ENCODE peak calls at places on chromosome 17, in seven cellular contexts. I is cardiac fibroblast, N is A673, P is BJ, U is pancreas, Q is left ventricle myocardium inferior, H is ovary. E is an unnamed sample.

GRCh38 chr17:4959261-4959965 is 8.2 kb downstream of the SPAG7 start:
- DNase-seq in I (no peak), N (no peak), P (no peak), U (no peak), Q (no peak), H (no peak), E (no peak)

GRCh38 chr17:751269-752001 is 629 bp downstream of the GEMIN4 start:
- DNase-seq in I (peak; percentile 46), N (peak; percentile 66), P (no peak), U (peak; percentile 25), Q (peak; percentile 26), H (no peak), E (no peak)

GRCh38 chr17:77792626-77793025 is 165.9 kb upstream of the TNRC6C start:
- DNase-seq in I (no peak), N (no peak), P (no peak), U (no peak), Q (no peak), H (no peak), E (no peak)

GRCh38 chr17:81825841-81826471 is 7.1 kb downstream of the MCRIP1 start:
- DNase-seq in I (no peak), N (no peak), P (no peak), U (no peak), Q (no peak), H (no peak), E (no peak)

GRCh38 chr17:38704645-38705522 is at the start of gene MLLT6:
- DNase-seq in I (peak; percentile 80), N (peak; percentile 79), P (no peak), U (peak; percentile 80), Q (peak; percentile 82), H (peak; percentile 85), E (no peak)

GRCh38 chr17:38789185-38789584 is 10.2 kb downstream of the PIP4K2B start:
- DNase-seq in I (peak; percentile 8), N (no peak), P (no peak), U (no peak), Q (no peak), H (no peak), E (no peak)

GRCh38 chr17:39700148-39700987 is 504 bp downstream of the ERBB2 start:
- DNase-seq in I (peak; percentile 29), N (peak; percentile 12), P (no peak), U (no peak), Q (no peak), H (peak; percentile 58), E (no peak)

GRCh38 chr17:62804822-62805221 is 3.3 kb downstream of the MARCHF10 start:
- DNase-seq in I (peak; percentile 72), N (no peak), P (no peak), U (no peak), Q (no peak), H (no peak), E (no peak)

GRCh38 chr17:39209317-39210092 is 9.4 kb downstream of the RPL19 start:
- DNase-seq in I (peak; percentile 71), N (peak; percentile 71), P (no peak), U (peak; percentile 41), Q (peak; percentile 69), H (peak; percentile 85), E (no peak)

GRCh38 chr17:77320046-77320445 is 179.3 kb downstream of the SEC14L1 start:
- DNase-seq in I (peak; percentile 84), N (peak; percentile 58), P (no peak), U (no peak), Q (no peak), H (peak; percentile 49), E (no peak)

GRCh38 chr17:45432405-45433113 is at the start of gene ARHGAP27:
- DNase-seq in I (no peak), N (no peak), P (no peak), U (no peak), Q (peak; percentile 71), H (no peak), E (no peak)

GRCh38 chr17:51251010-51251409 is 8.8 kb downstream of the MBTD1 start:
- DNase-seq in I (peak; percentile 32), N (no peak), P (no peak), U (no peak), Q (no peak), H (no peak), E (no peak)

GRCh38 chr17:42284020-42284369 is 4.3 kb upstream of the STAT5A start:
- DNase-seq in I (no peak), N (no peak), P (no peak), U (no peak), Q (no peak), H (no peak), E (no peak)

GRCh38 chr17:36498560-36499300 is 12.2 kb downstream of the ZNHIT3 start:
- DNase-seq in I (no peak), N (no peak), P (no peak), U (no peak), Q (no peak), H (no peak), E (no peak)

GRCh38 chr17:11369570-11369969 is 128.6 kb downstream of the SHISA6 start:
- DNase-seq in I (no peak), N (peak; percentile 42), P (no peak), U (no peak), Q (no peak), H (no peak), E (no peak)

GRCh38 chr17:17433260-17433659 is 43.5 kb upstream of the MED9 start:
- DNase-seq in I (peak; percentile 90), N (no peak), P (no peak), U (no peak), Q (no peak), H (no peak), E (no peak)

GRCh38 chr17:60135951-60136666 is 13.7 kb upstream of the CA4 start:
- DNase-seq in I (no peak), N (no peak), P (no peak), U (no peak), Q (no peak), H (no peak), E (no peak)

GRCh38 chr17:62739666-62740065 is 68.4 kb downstream of the MARCHF10 start:
- DNase-seq in I (no peak), N (no peak), P (no peak), U (no peak), Q (no peak), H (no peak), E (no peak)

GRCh38 chr17:2723997-2724782 is 12.6 kb upstream of the CLUH start:
- DNase-seq in I (no peak), N (peak; percentile 39), P (no peak), U (no peak), Q (peak; percentile 48), H (peak; percentile 55), E (no peak)
- H3K4me3 ChIP-seq in I (no peak overlapping the region), N (peak overlapping the region; percentile 23), P (no peak overlapping the region), U (no peak overlapping the region), Q (peak overlapping the region; percentile 66), H (peak overlapping the region; percentile 3), E (no peak overlapping the region)

DNA sequence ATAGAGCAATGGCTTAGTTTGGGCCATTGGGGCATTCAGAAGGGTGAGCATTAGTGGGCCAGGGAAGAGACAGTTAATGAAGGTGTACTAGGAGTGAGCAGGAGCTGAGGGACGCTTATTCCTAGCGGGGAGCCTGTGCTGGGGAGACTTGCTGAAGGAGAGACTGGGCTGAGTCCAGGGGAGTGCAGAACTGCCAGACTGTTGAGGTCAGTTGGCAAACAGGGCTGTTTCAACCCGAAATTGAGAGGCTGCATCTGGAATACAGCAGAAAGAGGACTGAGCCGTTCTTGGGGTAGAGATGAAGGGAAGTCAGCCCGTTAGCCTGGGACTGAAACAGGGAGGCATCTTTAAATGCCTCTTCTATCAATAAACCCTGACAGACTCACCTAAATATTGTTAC is 33.2 kb downstream of the MAP2K6 start:
- DNase-seq in I (no peak), N (no peak), P (no peak), U (no peak), Q (peak; percentile 56), H (peak; percentile 50), E (no peak)
- TF ChIP-seq CTCF in I (no peak), N (no peak), P (no peak), U (no peak), Q (no peak), H (no peak), E (no peak)

GRCh38 chr17:49616086-49616485 is 40.4 kb downstream of the NXPH3 start:
- DNase-seq in I (peak; percentile 22), N (no peak), P (no peak), U (no peak), Q (no peak), H (no peak), E (no peak)

GRCh38 chr17:49618112-49618611 is 42.5 kb downstream of the NXPH3 start:
- DNase-seq in I (no peak), N (no peak), P (no peak), U (no peak), Q (no peak), H (no peak), E (no peak)

GRCh38 chr17:49621420-49621819 is 45.7 kb downstream of the NXPH3 start:
- DNase-seq in I (no peak), N (no peak), P (no peak), U (no peak), Q (no peak), H (no peak), E (no peak)

GRCh38 chr17:49612721-49613120 is 37.0 kb downstream of the NXPH3 start:
- DNase-seq in I (no peak), N (no peak), P (no peak), U (no peak), Q (no peak), H (no peak), E (no peak)

DNA sequence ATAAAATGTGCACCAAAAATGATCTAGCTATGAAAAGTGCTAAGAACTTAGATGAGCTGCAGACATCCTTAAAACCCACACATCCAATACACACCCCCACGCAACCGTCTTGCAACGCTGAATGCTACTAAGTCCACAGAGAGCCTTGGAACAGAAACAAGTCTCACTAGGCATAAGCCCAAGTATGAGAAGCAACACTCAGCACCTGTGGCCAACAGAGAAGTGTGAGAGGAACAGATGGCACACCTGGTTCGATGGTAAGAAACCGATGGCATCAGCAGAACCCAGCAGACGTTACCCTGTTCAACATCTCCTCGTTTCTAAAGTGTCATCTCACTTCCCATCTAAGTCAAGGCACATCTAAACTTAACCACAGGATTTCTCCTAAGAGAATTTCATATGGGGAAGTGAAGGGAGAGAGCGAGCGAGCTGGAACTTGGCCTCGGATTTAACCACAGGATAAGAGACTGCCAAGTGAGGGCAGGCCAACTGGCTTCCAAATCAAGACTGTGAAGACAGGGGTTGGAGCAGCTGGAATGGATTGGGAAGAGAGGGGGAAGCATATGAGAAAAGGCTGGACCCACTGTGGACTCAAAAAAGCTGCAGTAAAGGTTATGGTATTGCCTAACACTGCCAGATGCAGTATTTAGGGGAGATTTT is 41.0 kb downstream of the NXPH3 start:
- DNase-seq in I (peak; percentile 96), N (no peak), P (peak; percentile 56), U (peak; percentile 35), Q (peak; percentile 75), H (peak; percentile 43), E (no peak)
- H3K4me3 ChIP-seq in I (no peak overlapping the region), N (no peak overlapping the region), P (no peak overlapping the region), U (no peak overlapping the region), Q (peak overlapping the region; percentile 4), H (no peak overlapping the region), E (no peak overlapping the region)

DNA sequence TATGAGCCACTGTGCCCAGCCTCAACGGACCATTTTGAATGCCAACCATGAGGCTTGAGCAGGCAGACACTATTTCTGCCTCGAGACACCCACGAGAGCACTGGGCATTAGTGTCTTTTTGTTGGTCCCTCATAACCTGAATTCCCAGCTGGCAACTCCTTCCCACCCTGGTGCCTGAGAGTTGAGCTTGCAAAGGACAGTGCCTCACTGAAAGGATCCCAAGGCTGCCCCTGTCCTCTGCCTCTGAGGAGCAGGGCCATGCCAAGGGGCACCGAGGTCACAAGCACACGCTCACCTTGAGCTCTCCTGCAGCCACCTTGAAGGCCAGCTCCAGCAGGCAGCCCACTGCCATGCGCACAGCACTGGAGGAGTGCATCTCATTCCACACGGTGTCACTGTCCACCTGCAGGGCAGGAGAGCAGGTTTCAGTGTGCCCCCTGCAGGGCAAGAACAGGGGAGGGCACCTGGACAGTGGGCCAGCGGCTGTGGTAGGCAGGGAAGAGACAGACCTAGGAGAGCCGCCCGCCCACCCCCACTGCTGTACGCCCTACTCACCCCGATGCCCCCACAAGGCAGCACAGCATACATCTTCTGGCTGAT is 12.8 kb downstream of the G6PC3 start:
- DNase-seq in I (no peak), N (no peak), P (no peak), U (no peak), Q (no peak), H (no peak), E (no peak)
- TF ChIP-seq CTCF in I (peak; percentile 31), N (no peak), P (no peak), U (no peak), Q (peak; percentile 50), H (no peak), E (peak; percentile 27)